ENCODE peak calls at places on chromosomes 12 and 14, in seven cellular contexts. F is neural progenitor cell, U is breast epithelium, X is endodermal cell, J is uterus, V is gastrocnemius medialis, Z is PC-9. N is an unnamed sample. For H3K36me3, the result is how much of the 10 kb centered on the place peaks cover.

GRCh38 chr12:103841690-103842584 is 903 bp upstream of the NT5DC3 start:
- DNase-seq in F (no peak), U (peak), X (peak), J (peak), V (peak), Z (peak), N (peak)

GRCh38 chr12:106145539-106146447 is 7.0 kb upstream of the NUAK1 start:
- DNase-seq in F (no peak), U (no peak), X (peak), J (no peak), V (peak), Z (no peak), N (no peak)

GRCh38 chr14:51441001-51441400 is 201.0 kb downstream of the TMX1 start:
- DNase-seq in F (no peak), U (no peak), X (no peak), J (no peak), V (no peak), Z (peak), N (no peak)

GRCh38 chr12:32331133-32331532 is 68.2 kb upstream of the FGD4 start:
- DNase-seq in F (no peak), U (no peak), X (no peak), J (no peak), V (no peak), Z (no peak), N (no peak)

GRCh38 chr12:89768586-89769482 is 60.2 kb upstream of the ATP2B1 start:
- DNase-seq in F (no peak), U (no peak), X (no peak), J (no peak), V (no peak), Z (peak), N (no peak)

GRCh38 chr12:78386871-78387270 is 477.7 kb upstream of the SYT1 start:
- DNase-seq in F (no peak), U (no peak), X (no peak), J (no peak), V (no peak), Z (no peak), N (no peak)

GRCh38 chr12:89636054-89636775 is 72.4 kb downstream of the ATP2B1 start:
- DNase-seq in F (no peak), U (no peak), X (no peak), J (no peak), V (no peak), Z (no peak), N (no peak)

GRCh38 chr14:39807271-39807670 is 375.0 kb upstream of the FBXO33 start:
- DNase-seq in F (no peak), U (no peak), X (no peak), J (no peak), V (no peak), Z (no peak), N (no peak)

GRCh38 chr14:35046751-35047536 is 872 bp downstream of the FAM177A1 start:
- DNase-seq in F (no peak), U (peak), X (no peak), J (no peak), V (peak), Z (no peak), N (no peak)

GRCh38 chr12:47419500-47419899 is 286.3 kb downstream of the RPAP3 start:
- DNase-seq in F (no peak), U (no peak), X (no peak), J (no peak), V (no peak), Z (no peak), N (no peak)

GRCh38 chr14:60915781-60916180 is 65.1 kb downstream of the TRMT5 start:
- DNase-seq in F (no peak), U (no peak), X (no peak), J (no peak), V (no peak), Z (no peak), N (no peak)

GRCh38 chr12:106030210-106031175 is 108.3 kb downstream of the NUAK1 start:
- DNase-seq in F (no peak), U (no peak), X (no peak), J (peak), V (no peak), Z (peak), N (no peak)

GRCh38 chr12:9868271-9868815 is 811 bp downstream of the CLEC2B start:
- DNase-seq in F (no peak), U (no peak), X (no peak), J (no peak), V (no peak), Z (no peak), N (no peak)

GRCh38 chr12:107451246-107451645 is 234.4 kb upstream of the PWP1 start:
- DNase-seq in F (no peak), U (no peak), X (no peak), J (no peak), V (no peak), Z (no peak), N (no peak)

GRCh38 chr12:69987453-69988102 is 162.6 kb downstream of the MYRFL start:
- DNase-seq in F (no peak), U (no peak), X (no peak), J (no peak), V (no peak), Z (peak), N (no peak)

GRCh38 chr12:15688838-15689237 is 100.3 kb downstream of the EPS8 start:
- DNase-seq in F (peak), U (no peak), X (peak), J (no peak), V (no peak), Z (no peak), N (no peak)

GRCh38 chr12:51511546-51512260 is 79.3 kb upstream of the SCN8A start:
- DNase-seq in F (no peak), U (no peak), X (peak), J (no peak), V (no peak), Z (no peak), N (no peak)

GRCh38 chr12:31860401-31860800 is 98.8 kb upstream of the RESF1 start:
- DNase-seq in F (no peak), U (no peak), X (no peak), J (no peak), V (no peak), Z (no peak), N (no peak)

GRCh38 chr14:65631040-65631439 is 218.5 kb downstream of the FUT8 start:
- DNase-seq in F (no peak), U (no peak), X (no peak), J (no peak), V (no peak), Z (no peak), N (no peak)

GRCh38 chr14:35416108-35416750 is 11.7 kb upstream of the NFKBIA start:
- DNase-seq in F (no peak), U (no peak), X (no peak), J (no peak), V (no peak), Z (no peak), N (no peak)

GRCh38 chr12:104494137-104494815 is 37.5 kb downstream of the CHST11 start:
- DNase-seq in F (no peak), U (peak), X (no peak), J (no peak), V (no peak), Z (no peak), N (no peak)

GRCh38 chr14:94780536-94781404 is 10.9 kb upstream of the GSC start:
- DNase-seq in F (peak), U (no peak), X (peak), J (no peak), V (no peak), Z (no peak), N (no peak)

GRCh38 chr14:70707138-70708038 is 65.7 kb downstream of the TTC9 start:
- DNase-seq in F (no peak), U (peak), X (peak), J (no peak), V (no peak), Z (peak), N (peak)

GRCh38 chr14:102509744-102510615 is at the start of gene ANKRD9:
- DNase-seq in F (peak), U (peak), X (peak), J (peak), V (peak), Z (peak), N (peak)

GRCh38 chr14:102511538-102511937 is 2.0 kb upstream of the ANKRD9 start:
- DNase-seq in F (no peak), U (no peak), X (no peak), J (no peak), V (no peak), Z (peak), N (no peak)

GRCh38 chr14:102508774-102509743 is 517 bp downstream of the ANKRD9 start:
- DNase-seq in F (no peak), U (peak), X (peak), J (peak), V (peak), Z (peak), N (peak)

GRCh38 chr14:102512713-102513373 is 3.3 kb upstream of the ANKRD9 start:
- DNase-seq in F (no peak), U (no peak), X (no peak), J (no peak), V (no peak), Z (no peak), N (no peak)

DNA sequence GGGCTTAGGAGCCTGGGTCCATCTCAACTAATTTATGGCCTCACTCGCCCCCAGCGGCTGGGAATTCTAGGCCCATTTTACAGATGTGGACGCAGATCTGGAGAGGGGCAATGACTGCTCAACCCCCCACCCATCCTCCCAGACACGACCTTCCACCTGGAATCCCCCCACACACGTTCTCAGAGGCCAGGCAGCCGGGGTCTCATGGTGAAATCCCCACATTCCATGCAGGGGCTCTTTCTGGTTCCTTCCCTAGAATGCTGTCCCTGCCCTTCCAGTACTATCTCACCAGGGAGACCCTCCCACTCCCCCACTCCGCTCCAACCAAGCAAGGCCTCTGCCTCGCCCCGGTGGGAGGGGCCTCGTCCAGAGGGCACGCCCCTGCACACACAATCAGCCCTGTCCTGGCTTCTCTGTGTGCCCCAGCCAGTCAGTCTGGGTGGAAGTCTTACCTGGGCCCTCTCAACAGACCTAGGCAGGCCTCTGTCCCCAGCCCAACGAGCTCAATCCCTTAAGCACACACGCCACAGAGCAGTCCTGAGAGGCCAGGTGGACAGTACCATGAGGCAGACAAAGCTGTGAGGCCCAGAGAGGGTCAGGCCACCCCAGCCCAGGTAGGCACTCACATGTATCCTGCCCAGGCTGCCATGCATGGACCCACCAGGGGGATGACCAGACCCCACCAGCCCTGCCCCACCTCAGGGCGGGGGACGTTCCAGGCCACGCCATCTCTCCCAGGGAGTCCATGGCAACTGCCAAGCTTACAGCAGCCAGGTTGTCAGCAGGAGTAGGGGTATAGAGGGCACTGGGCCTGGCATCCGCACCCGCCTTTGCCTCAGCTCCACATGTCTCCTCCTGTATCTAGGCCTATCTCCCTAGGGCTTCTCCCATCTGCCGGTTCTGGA is 1.3 kb upstream of the ANKRD9 start:
- DNase-seq in F (peak), U (no peak), X (peak), J (no peak), V (peak), Z (peak), N (no peak)
- H3K36me3 ChIP-seq in F (under half), U (under half), X (under half), J (under half), V (under half), Z (under half), N (under half)

DNA sequence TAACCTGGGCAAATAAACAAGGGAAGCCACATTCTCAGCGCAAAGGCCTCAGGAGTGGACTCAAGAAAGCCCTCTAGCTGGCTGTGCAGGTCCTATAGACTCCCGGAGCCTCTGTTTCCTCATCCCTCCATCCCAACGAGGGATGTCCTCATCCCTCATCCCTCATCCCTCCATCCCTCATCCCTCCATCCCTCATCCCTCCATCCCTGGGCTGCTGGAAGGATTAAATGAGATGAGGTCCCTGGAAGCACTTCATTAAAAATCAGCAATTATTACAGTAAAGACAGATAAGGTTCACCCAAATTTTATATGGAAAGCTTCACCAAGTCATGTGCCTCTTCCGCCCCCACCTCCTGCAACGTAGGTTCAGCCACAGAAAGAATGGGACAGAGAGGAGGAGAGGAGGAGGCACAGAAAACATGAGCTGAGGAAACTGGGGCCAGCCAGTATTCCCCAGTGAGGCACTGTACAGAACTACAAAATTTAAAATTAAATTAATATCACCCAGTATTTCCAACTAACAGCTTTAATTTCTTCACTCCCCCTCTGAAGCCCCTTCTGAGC is 4.8 kb downstream of the ITPK1 start:
- DNase-seq in F (no peak), U (no peak), X (no peak), J (no peak), V (no peak), Z (no peak), N (no peak)
- H3K27ac ChIP-seq in F (no peak), U (no peak), X (no peak), J (no peak), V (no peak), Z (no peak), N (no peak)

DNA sequence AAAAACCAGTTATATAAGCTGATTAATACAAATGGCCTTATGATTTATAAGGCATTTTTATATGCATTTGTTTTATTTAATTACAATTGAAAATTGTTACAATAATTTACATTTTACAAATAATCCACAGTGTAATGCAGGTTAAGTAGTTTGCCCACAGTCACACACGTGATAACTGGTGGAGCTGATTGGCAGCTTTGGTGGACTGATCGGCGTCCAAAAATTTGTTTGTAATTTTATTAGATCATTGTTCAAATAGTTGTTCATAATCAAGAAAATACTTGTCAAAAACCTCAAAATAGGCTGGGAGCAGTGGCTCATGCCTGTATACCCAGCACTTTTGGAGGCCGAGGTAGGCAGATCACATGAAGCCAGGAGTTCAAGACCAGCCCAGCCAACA is 59.7 kb downstream of the AEBP2 start:
- DNase-seq in F (no peak), U (no peak), X (no peak), J (no peak), V (no peak), Z (no peak), N (no peak)
- H3K36me3 ChIP-seq in F (under half), U (under half), X (half or more), J (under half), V (under half), Z (under half), N (under half)

GRCh38 chr12:3107954-3108353 is 30.8 kb downstream of the TSPAN9 start:
- DNase-seq in F (no peak), U (no peak), X (no peak), J (no peak), V (no peak), Z (no peak), N (no peak)

GRCh38 chr12:3107071-3107583 is 29.9 kb downstream of the TSPAN9 start:
- DNase-seq in F (peak), U (no peak), X (peak), J (peak), V (no peak), Z (no peak), N (no peak)

GRCh38 chr12:3113671-3114070 is 36.5 kb downstream of the TSPAN9 start:
- DNase-seq in F (no peak), U (no peak), X (no peak), J (no peak), V (no peak), Z (no peak), N (no peak)

GRCh38 chr12:3106564-3106963 is 29.4 kb downstream of the TSPAN9 start:
- DNase-seq in F (no peak), U (no peak), X (no peak), J (no peak), V (no peak), Z (no peak), N (no peak)

GRCh38 chr12:3110579-3110978 is 33.4 kb downstream of the TSPAN9 start:
- DNase-seq in F (no peak), U (no peak), X (no peak), J (no peak), V (no peak), Z (no peak), N (no peak)
- H3K27ac ChIP-seq in F (no peak), U (no peak), X (no peak), J (peak), V (no peak), Z (no peak), N (no peak)

GRCh38 chr14:100140452-100141132 is 18.9 kb downstream of the DEGS2 start:
- DNase-seq in F (peak), U (no peak), X (peak), J (no peak), V (no peak), Z (no peak), N (no peak)
- H3K36me3 ChIP-seq in F (under half), U (under half), X (under half), J (under half), V (under half), Z (under half), N (half or more)

DNA sequence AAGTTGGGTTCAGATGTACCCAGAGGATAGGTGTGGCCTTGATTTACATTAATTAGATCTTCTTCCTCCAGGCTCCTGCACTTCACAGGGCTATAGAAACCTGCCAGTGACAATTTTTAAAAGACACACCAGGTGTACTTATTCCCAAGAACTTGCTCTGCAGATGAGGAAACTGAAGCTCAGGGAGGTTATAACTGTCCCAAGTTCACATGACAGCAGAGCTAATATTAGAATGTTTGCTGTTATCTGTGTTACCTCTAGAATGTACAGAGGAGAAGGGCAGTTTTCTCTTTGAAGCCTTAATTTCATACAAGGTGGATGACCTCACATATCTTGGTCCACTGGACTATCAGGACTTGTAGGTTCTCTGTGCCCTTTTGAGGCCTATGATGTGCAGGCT is 27.7 kb downstream of the RASSF8 start:
- DNase-seq in F (no peak), U (no peak), X (no peak), J (no peak), V (no peak), Z (no peak), N (no peak)
- H3K27ac ChIP-seq in F (no peak), U (no peak), X (no peak), J (peak), V (peak), Z (no peak), N (no peak)

GRCh38 chr12:91928501-91928900 is 217.1 kb downstream of the BTG1 start:
- DNase-seq in F (no peak), U (no peak), X (no peak), J (no peak), V (no peak), Z (no peak), N (no peak)

GRCh38 chr12:91935299-91935698 is 210.3 kb downstream of the BTG1 start:
- DNase-seq in F (no peak), U (no peak), X (no peak), J (no peak), V (no peak), Z (no peak), N (no peak)

GRCh38 chr12:91937033-91937432 is 208.6 kb downstream of the BTG1 start:
- DNase-seq in F (no peak), U (no peak), X (no peak), J (no peak), V (no peak), Z (no peak), N (no peak)

GRCh38 chr12:91926810-91927209 is 218.8 kb downstream of the BTG1 start:
- DNase-seq in F (no peak), U (no peak), X (no peak), J (no peak), V (no peak), Z (no peak), N (no peak)

DNA sequence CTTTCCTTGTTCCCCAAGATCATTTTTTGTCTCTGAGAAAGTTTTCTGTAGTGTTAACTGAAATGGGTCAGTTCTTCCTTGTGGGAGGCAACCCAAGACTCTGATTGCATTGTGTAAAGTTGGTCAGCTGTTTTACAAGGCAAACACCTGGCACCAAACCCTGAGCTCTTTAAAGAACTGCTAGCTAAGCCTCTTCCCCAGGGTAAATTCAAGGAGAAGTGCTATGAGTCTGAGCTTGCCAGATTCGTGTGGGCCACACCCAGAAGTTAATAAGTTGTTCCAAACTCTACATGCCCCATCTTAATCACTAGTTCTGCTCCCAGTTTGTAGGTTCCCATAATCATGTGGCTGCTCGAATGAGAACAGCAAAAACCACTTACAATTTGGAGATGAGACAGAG is 214.5 kb downstream of the BTG1 start:
- DNase-seq in F (no peak), U (peak), X (no peak), J (no peak), V (peak), Z (no peak), N (no peak)
- H3K36me3 ChIP-seq in F (under half), U (under half), X (under half), J (under half), V (under half), Z (under half), N (under half)